ENCODE peak calls at places on chromosomes 1 and 21, in four cellular contexts. One of them, this sample, is unnamed.

GRCh38 chr1:190658907-190659306 is 181.2 kb upstream of the BRINP3 start:
- DNase-seq in stimulated activated naive CD8-positive, alpha-beta T cell treated with anti-CD3 and anti-CD28 coated beads, Interleukin-15, Interleukin-2, amounts not matched to agents 100 U/mL and 50 U/mL, for 24 hours: no peak
- DNase-seq in LoVo: no peak
- DNase-seq in GM23248: no peak
- DNase-seq in this sample: no peak

GRCh38 chr21:45103966-45104520 is 29.7 kb downstream of the ADARB1 start:
- DNase-seq in stimulated activated naive CD8-positive, alpha-beta T cell treated with anti-CD3 and anti-CD28 coated beads, Interleukin-15, Interleukin-2, amounts not matched to agents 100 U/mL and 50 U/mL, for 24 hours: no peak
- DNase-seq in LoVo: no peak
- DNase-seq in GM23248: no peak
- DNase-seq in this sample: no peak

GRCh38 chr21:39660191-39660590 is 47.5 kb downstream of the B3GALT5 start:
- DNase-seq in stimulated activated naive CD8-positive, alpha-beta T cell treated with anti-CD3 and anti-CD28 coated beads, Interleukin-15, Interleukin-2, amounts not matched to agents 100 U/mL and 50 U/mL, for 24 hours: no peak
- DNase-seq in LoVo: no peak
- DNase-seq in GM23248: peak
- DNase-seq in this sample: no peak

GRCh38 chr1:239233626-239234025 is 152.7 kb upstream of the CHRM3 start:
- DNase-seq in stimulated activated naive CD8-positive, alpha-beta T cell treated with anti-CD3 and anti-CD28 coated beads, Interleukin-15, Interleukin-2, amounts not matched to agents 100 U/mL and 50 U/mL, for 24 hours: no peak
- DNase-seq in LoVo: no peak
- DNase-seq in GM23248: no peak
- DNase-seq in this sample: no peak

GRCh38 chr1:10328534-10328933 is 70.3 kb upstream of the PGD start:
- DNase-seq in stimulated activated naive CD8-positive, alpha-beta T cell treated with anti-CD3 and anti-CD28 coated beads, Interleukin-15, Interleukin-2, amounts not matched to agents 100 U/mL and 50 U/mL, for 24 hours: no peak
- DNase-seq in LoVo: no peak
- DNase-seq in GM23248: no peak
- DNase-seq in this sample: no peak

GRCh38 chr1:155015527-155016230 is 13.1 kb downstream of the ZBTB7B start:
- DNase-seq in stimulated activated naive CD8-positive, alpha-beta T cell treated with anti-CD3 and anti-CD28 coated beads, Interleukin-15, Interleukin-2, amounts not matched to agents 100 U/mL and 50 U/mL, for 24 hours: no peak
- DNase-seq in LoVo: no peak
- DNase-seq in GM23248: no peak
- DNase-seq in this sample: no peak

GRCh38 chr1:44847786-44848185 is 4.7 kb upstream of the PTCH2 start:
- DNase-seq in stimulated activated naive CD8-positive, alpha-beta T cell treated with anti-CD3 and anti-CD28 coated beads, Interleukin-15, Interleukin-2, amounts not matched to agents 100 U/mL and 50 U/mL, for 24 hours: no peak
- DNase-seq in LoVo: no peak
- DNase-seq in GM23248: no peak
- DNase-seq in this sample: no peak

GRCh38 chr1:118504231-118504644 is 319.2 kb upstream of the SPAG17 start:
- DNase-seq in stimulated activated naive CD8-positive, alpha-beta T cell treated with anti-CD3 and anti-CD28 coated beads, Interleukin-15, Interleukin-2, amounts not matched to agents 100 U/mL and 50 U/mL, for 24 hours: no peak
- DNase-seq in LoVo: no peak
- DNase-seq in GM23248: no peak
- DNase-seq in this sample: no peak

GRCh38 chr1:212902054-212902453 is 44.0 kb downstream of the FLVCR1 start:
- DNase-seq in stimulated activated naive CD8-positive, alpha-beta T cell treated with anti-CD3 and anti-CD28 coated beads, Interleukin-15, Interleukin-2, amounts not matched to agents 100 U/mL and 50 U/mL, for 24 hours: no peak
- DNase-seq in LoVo: no peak
- DNase-seq in GM23248: no peak
- DNase-seq in this sample: no peak

GRCh38 chr1:18636762-18637552 is 6.3 kb downstream of the PAX7 start:
- DNase-seq in stimulated activated naive CD8-positive, alpha-beta T cell treated with anti-CD3 and anti-CD28 coated beads, Interleukin-15, Interleukin-2, amounts not matched to agents 100 U/mL and 50 U/mL, for 24 hours: no peak
- DNase-seq in LoVo: no peak
- DNase-seq in GM23248: no peak
- DNase-seq in this sample: no peak

GRCh38 chr1:93588206-93588605 is 93.4 kb downstream of the BCAR3 start:
- DNase-seq in stimulated activated naive CD8-positive, alpha-beta T cell treated with anti-CD3 and anti-CD28 coated beads, Interleukin-15, Interleukin-2, amounts not matched to agents 100 U/mL and 50 U/mL, for 24 hours: no peak
- DNase-seq in LoVo: no peak
- DNase-seq in GM23248: peak
- DNase-seq in this sample: no peak

GRCh38 chr1:905071-905749 is 18.5 kb upstream of the SAMD11 start:
- DNase-seq in stimulated activated naive CD8-positive, alpha-beta T cell treated with anti-CD3 and anti-CD28 coated beads, Interleukin-15, Interleukin-2, amounts not matched to agents 100 U/mL and 50 U/mL, for 24 hours: peak
- DNase-seq in LoVo: no peak
- DNase-seq in GM23248: peak
- DNase-seq in this sample: peak

GRCh38 chr21:35088235-35088865 is 39.2 kb upstream of the RUNX1 start:
- DNase-seq in stimulated activated naive CD8-positive, alpha-beta T cell treated with anti-CD3 and anti-CD28 coated beads, Interleukin-15, Interleukin-2, amounts not matched to agents 100 U/mL and 50 U/mL, for 24 hours: no peak
- DNase-seq in LoVo: no peak
- DNase-seq in GM23248: peak
- DNase-seq in this sample: no peak

GRCh38 chr1:185474440-185475149 is 157.6 kb upstream of the IVNS1ABP start:
- DNase-seq in stimulated activated naive CD8-positive, alpha-beta T cell treated with anti-CD3 and anti-CD28 coated beads, Interleukin-15, Interleukin-2, amounts not matched to agents 100 U/mL and 50 U/mL, for 24 hours: no peak
- DNase-seq in LoVo: no peak
- DNase-seq in GM23248: peak
- DNase-seq in this sample: no peak

GRCh38 chr1:201053155-201053860 is 29.8 kb upstream of the KIF21B start:
- DNase-seq in stimulated activated naive CD8-positive, alpha-beta T cell treated with anti-CD3 and anti-CD28 coated beads, Interleukin-15, Interleukin-2, amounts not matched to agents 100 U/mL and 50 U/mL, for 24 hours: no peak
- DNase-seq in LoVo: no peak
- DNase-seq in GM23248: no peak
- DNase-seq in this sample: no peak

GRCh38 chr1:183780757-183781156 is 24.2 kb upstream of the RGL1 start:
- DNase-seq in stimulated activated naive CD8-positive, alpha-beta T cell treated with anti-CD3 and anti-CD28 coated beads, Interleukin-15, Interleukin-2, amounts not matched to agents 100 U/mL and 50 U/mL, for 24 hours: no peak
- DNase-seq in LoVo: no peak
- DNase-seq in GM23248: no peak
- DNase-seq in this sample: no peak

GRCh38 chr1:110880708-110881374 is 7.9 kb downstream of the CD53 start:
- DNase-seq in stimulated activated naive CD8-positive, alpha-beta T cell treated with anti-CD3 and anti-CD28 coated beads, Interleukin-15, Interleukin-2, amounts not matched to agents 100 U/mL and 50 U/mL, for 24 hours: peak
- DNase-seq in LoVo: no peak
- DNase-seq in GM23248: peak
- DNase-seq in this sample: no peak

GRCh38 chr1:71046891-71047634 is 553 bp downstream of the PTGER3 start:
- DNase-seq in stimulated activated naive CD8-positive, alpha-beta T cell treated with anti-CD3 and anti-CD28 coated beads, Interleukin-15, Interleukin-2, amounts not matched to agents 100 U/mL and 50 U/mL, for 24 hours: peak
- DNase-seq in LoVo: no peak
- DNase-seq in GM23248: peak
- DNase-seq in this sample: no peak

GRCh38 chr21:25735895-25736597 is 1.3 kb downstream of the GABPA start:
- DNase-seq in stimulated activated naive CD8-positive, alpha-beta T cell treated with anti-CD3 and anti-CD28 coated beads, Interleukin-15, Interleukin-2, amounts not matched to agents 100 U/mL and 50 U/mL, for 24 hours: no peak
- DNase-seq in LoVo: peak
- DNase-seq in GM23248: peak
- DNase-seq in this sample: no peak

GRCh38 chr1:181141431-181141910 is 53.0 kb downstream of the IER5 start:
- DNase-seq in stimulated activated naive CD8-positive, alpha-beta T cell treated with anti-CD3 and anti-CD28 coated beads, Interleukin-15, Interleukin-2, amounts not matched to agents 100 U/mL and 50 U/mL, for 24 hours: peak
- DNase-seq in LoVo: no peak
- DNase-seq in GM23248: peak
- DNase-seq in this sample: no peak

GRCh38 chr1:60874703-60875102 is 207.7 kb upstream of the NFIA start:
- DNase-seq in stimulated activated naive CD8-positive, alpha-beta T cell treated with anti-CD3 and anti-CD28 coated beads, Interleukin-15, Interleukin-2, amounts not matched to agents 100 U/mL and 50 U/mL, for 24 hours: peak
- DNase-seq in LoVo: peak
- DNase-seq in GM23248: peak
- DNase-seq in this sample: no peak

This sample was measured in posterior cingulate gyrus.